ENCODE peak calls at places on chromosomes 6 and 20, in five cellular contexts. A is HCT116, T is RWPE2, L is aorta, F is upper lobe of right lung. R is an unnamed sample.

GRCh38 chr6:158046201-158047119 is 64.8 kb downstream of the SYNJ2 start:
- ATAC-seq in A (peak; percentile 5), T (no peak), L (no peak), F (no peak), R (no peak)

GRCh38 chr20:4090756-4091331 is 75.5 kb upstream of the RNF24 start:
- ATAC-seq in A (no peak), T (peak; percentile 54), L (no peak), F (no peak), R (no peak)

GRCh38 chr20:62320581-62321354 is 18.0 kb downstream of the ADRM1 start:
- ATAC-seq in A (peak; percentile 49), T (peak; percentile 2), L (no peak), F (peak; percentile 11), R (no peak)

GRCh38 chr20:23125625-23126191 is 39.6 kb upstream of the CD93 start:
- ATAC-seq in A (no peak), T (peak; percentile 36), L (no peak), F (peak; percentile 85), R (peak; percentile 62)

GRCh38 chr6:119449253-119450156 is 99.9 kb upstream of the MAN1A1 start:
- ATAC-seq in A (no peak), T (no peak), L (no peak), F (peak; percentile 74), R (peak; percentile 22)

GRCh38 chr6:155708100-155708499 is 252.5 kb upstream of the NOX3 start:
- ATAC-seq in A (no peak), T (no peak), L (no peak), F (no peak), R (peak; percentile 25)

GRCh38 chr6:24908555-24908954 is 27.2 kb downstream of the RIPOR2 start:
- ATAC-seq in A (no peak), T (no peak), L (no peak), F (no peak), R (no peak)

GRCh38 chr20:23161968-23162696 is 76.0 kb upstream of the CD93 start:
- ATAC-seq in A (no peak), T (peak; percentile 69), L (peak; percentile 40), F (peak; percentile 87), R (peak; percentile 77)

GRCh38 chr6:3627501-3627900 is 124.0 kb downstream of the PXDC1 start:
- ATAC-seq in A (no peak), T (no peak), L (no peak), F (no peak), R (no peak)

GRCh38 chr6:5457983-5458683 is 196.8 kb downstream of the FARS2 start:
- ATAC-seq in A (no peak), T (peak; percentile 55), L (peak; percentile 50), F (peak; percentile 97), R (no peak)

GRCh38 chr20:23257848-23258746 is 92.5 kb upstream of the NXT1 start:
- ATAC-seq in A (no peak), T (peak; percentile 89), L (peak; percentile 84), F (peak; percentile 72), R (peak; percentile 80)

GRCh38 chr6:80605165-80605989 is 498.9 kb downstream of the BCKDHB start:
- ATAC-seq in A (peak; percentile 89), T (peak; percentile 59), L (no peak), F (peak; percentile 62), R (no peak)

GRCh38 chr6:39029156-39030011 is 19.2 kb upstream of the GLP1R start:
- ATAC-seq in A (peak; percentile 100), T (peak; percentile 52), L (peak; percentile 26), F (peak; percentile 81), R (no peak)

DNA sequence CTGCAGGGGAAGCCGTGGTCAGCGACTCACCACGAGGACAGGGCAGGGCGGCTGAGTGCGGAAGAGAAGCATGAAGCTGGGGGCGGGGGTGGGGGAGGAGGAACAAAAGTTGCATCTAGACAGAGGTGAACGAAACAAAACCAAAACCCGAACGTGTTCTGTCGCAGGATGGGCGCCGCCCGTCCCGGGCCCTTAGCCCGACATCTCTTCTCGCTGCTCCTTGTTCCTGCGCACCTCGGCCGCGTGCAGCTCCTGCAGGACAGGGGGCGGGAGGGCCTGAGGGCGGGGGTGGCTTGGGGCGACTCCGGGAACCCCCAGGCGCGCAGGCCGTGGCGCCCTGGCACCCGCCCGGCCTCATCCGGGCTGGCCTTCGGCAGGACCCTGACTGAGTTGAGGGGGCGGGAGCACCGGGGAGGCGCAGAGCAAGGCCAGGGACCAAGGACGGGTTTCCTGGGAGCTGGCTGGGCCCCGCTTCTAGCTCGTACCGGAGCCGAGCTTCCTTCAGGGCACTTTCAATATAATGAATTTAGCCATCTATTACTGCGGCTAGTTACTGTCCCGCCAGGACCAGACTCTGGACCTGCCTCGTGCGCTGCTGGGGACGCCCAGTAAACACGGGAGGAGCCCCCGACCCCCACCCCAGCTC is 12.0 kb downstream of the STMN3 start:
- ATAC-seq in A (peak; percentile 5), T (peak; percentile 18), L (peak; percentile 37), F (peak; percentile 46), R (peak; percentile 61)
- H3K4me3 ChIP-seq in A (no peak overlapping the region), T (peak overlapping the region; percentile 34), L (no peak overlapping the region), F (peak overlapping the region; percentile 69), R (peak overlapping the region; percentile 25)

GRCh38 chr6:154508573-154509375 is 1.7 kb downstream of the CNKSR3 start:
- ATAC-seq in A (no peak), T (no peak), L (no peak), F (peak; percentile 1), R (no peak)
- H3K4me1 ChIP-seq in A (peaks cover 24% of the 10 kb centered on the region), T (peaks cover 10% of the 10 kb centered on the region), L (no peaks in the 10 kb centered on the region), F (peaks cover 25% of the 10 kb centered on the region), R (peaks cover 9% of the 10 kb centered on the region)

GRCh38 chr6:44111434-44112417 is 15.5 kb downstream of the MRPL14 start:
- ATAC-seq in A (no peak), T (no peak), L (no peak), F (peak; percentile 27), R (no peak)

GRCh38 chr6:44109212-44109611 is 18.0 kb downstream of the MRPL14 start:
- ATAC-seq in A (no peak), T (no peak), L (no peak), F (no peak), R (no peak)

GRCh38 chr6:44110005-44110681 is 17.1 kb downstream of the MRPL14 start:
- ATAC-seq in A (no peak), T (no peak), L (no peak), F (no peak), R (no peak)

GRCh38 chr6:44113396-44113795 is 13.9 kb downstream of the MRPL14 start:
- ATAC-seq in A (peak; percentile 72), T (no peak), L (no peak), F (no peak), R (no peak)

DNA sequence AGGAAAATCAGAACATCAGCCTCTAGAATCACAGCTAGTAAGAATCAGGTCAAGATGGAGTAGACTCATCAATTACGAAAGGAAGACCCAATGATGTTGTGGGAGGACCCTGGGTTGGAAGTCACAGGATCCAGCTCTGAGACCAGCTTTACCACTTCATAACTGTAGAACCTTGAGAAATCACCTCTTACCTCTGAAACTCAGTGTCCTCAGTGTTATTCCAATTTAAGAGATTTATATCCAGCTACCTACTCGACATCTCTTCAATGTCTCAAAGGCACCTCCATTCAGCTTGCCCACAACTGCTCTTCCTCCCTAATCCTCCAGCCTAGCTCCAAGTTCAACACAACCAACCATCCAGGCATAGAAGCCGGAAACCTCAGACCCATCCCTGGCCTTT is 16.3 kb downstream of the MRPL14 start:
- ATAC-seq in A (no peak), T (no peak), L (no peak), F (no peak), R (no peak)
- H3K36me3 ChIP-seq in A (peaks cover 34% of the 10 kb centered on the region), T (peaks cover 87% of the 10 kb centered on the region), L (peaks cover 4% of the 10 kb centered on the region), F (peaks cover 84% of the 10 kb centered on the region), R (peaks cover 94% of the 10 kb centered on the region)

DNA sequence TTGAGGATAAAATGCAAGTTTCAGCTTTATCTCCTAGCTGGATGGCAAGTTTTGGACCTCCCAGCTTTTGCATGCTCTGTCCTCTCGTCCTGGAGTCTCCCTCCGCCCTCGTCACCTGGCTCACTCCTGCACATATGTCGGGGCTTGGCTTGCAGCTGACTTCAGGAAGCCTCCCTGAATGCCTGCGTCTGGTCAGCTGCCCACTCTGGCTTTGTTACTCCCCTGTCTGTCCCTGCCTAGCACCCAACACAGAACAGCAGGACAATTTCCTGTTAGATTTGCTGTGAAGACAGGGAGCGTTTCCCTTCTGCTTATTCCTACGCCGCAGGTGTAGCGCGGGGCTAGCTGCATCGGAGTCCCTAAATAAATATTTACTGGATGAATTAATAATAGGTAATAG is 5.4 kb downstream of the JPH2 start:
- ATAC-seq in A (no peak), T (no peak), L (peak; percentile 2), F (no peak), R (peak; percentile 20)
- H3K4me3 ChIP-seq in A (no peak overlapping the region), T (no peak overlapping the region), L (peak overlapping the region; percentile 1), F (no peak overlapping the region), R (peak overlapping the region; percentile 80)

GRCh38 chr6:125816828-125817280 is 26.1 kb downstream of the NCOA7 start:
- ATAC-seq in A (no peak), T (no peak), L (no peak), F (no peak), R (no peak)
- H3K4me1 ChIP-seq in A (peaks cover 15% of the 10 kb centered on the region), T (peaks cover 17% of the 10 kb centered on the region), L (peaks cover 4% of the 10 kb centered on the region), F (peaks cover 50% of the 10 kb centered on the region), R (no peaks in the 10 kb centered on the region)

R was measured in gastroesophageal sphincter.